ENCODE peak calls at places on chromosomes 6 and 20, in five cellular contexts. E is RCC 7860; S is stimulated activated CD8-positive, alpha-beta memory T cell treated with anti-CD3 and anti-CD28 coated beads, Interleukin-12 subunit alpha, Interleukin-12 subunit beta, amount 100 ng/mL, for 1 hour; N is ovary; F is skeletal muscle cell. L is an unnamed sample.

GRCh38 chr6:167796668-167797031 is 30.1 kb upstream of the AFDN start:
- DNase-seq in F (no peak), N (no peak), E (no peak), S (no peak), L (no peak)

GRCh38 chr6:166464418-166465400 is 82.0 kb upstream of the MPC1 start:
- DNase-seq in S (no peak), N (no peak), F (no peak), E (no peak), L (no peak)

GRCh38 chr6:134245041-134245440 is 72.9 kb downstream of the SGK1 start:
- DNase-seq in N (peak; percentile 67), E (no peak), F (peak; percentile 63), S (no peak), L (no peak)

GRCh38 chr6:42066156-42066555 is 15.8 kb downstream of the TAF8 start:
- DNase-seq in E (no peak), F (no peak), S (no peak), N (no peak), L (no peak)

GRCh38 chr6:142728367-142728766 is 216.6 kb downstream of the HIVEP2 start:
- DNase-seq in F (no peak), E (no peak), S (no peak), N (no peak), L (no peak)

GRCh38 chr6:14661188-14661587 is 543.6 kb downstream of the CD83 start:
- DNase-seq in S (peak; percentile 18), N (no peak), E (peak; percentile 32), F (no peak), L (no peak)

GRCh38 chr6:130020106-130020851 is 1.9 kb downstream of the L3MBTL3 start:
- DNase-seq in E (no peak), S (peak; percentile 14), N (peak; percentile 54), F (no peak), L (peak; percentile 70)

GRCh38 chr6:14873781-14874446 is 372.0 kb upstream of the JARID2 start:
- DNase-seq in E (no peak), F (no peak), N (no peak), S (no peak), L (no peak)

GRCh38 chr6:19906161-19906560 is 69.0 kb downstream of the ID4 start:
- DNase-seq in F (no peak), E (no peak), N (no peak), S (no peak), L (no peak)

GRCh38 chr20:10074513-10074912 is 39.7 kb downstream of the ANKEF1 start:
- DNase-seq in F (peak; percentile 91), E (peak; percentile 80), S (no peak), N (no peak), L (no peak)

GRCh38 chr6:96391776-96392175 is 129.8 kb upstream of the UFL1 start:
- DNase-seq in N (peak; percentile 19), S (no peak), E (no peak), F (no peak), L (no peak)

GRCh38 chr20:31719644-31720485 is 2.8 kb downstream of the BCL2L1 start:
- DNase-seq in N (no peak), F (no peak), E (peak; percentile 99), S (no peak), L (no peak)

GRCh38 chr20:57867807-57868206 is 158.0 kb upstream of the PMEPA1 start:
- DNase-seq in F (no peak), E (no peak), N (no peak), S (no peak), L (no peak)

GRCh38 chr20:57420571-57421257 is 29.5 kb downstream of the RBM38 start:
- DNase-seq in S (no peak), E (no peak), F (no peak), N (no peak), L (no peak)

GRCh38 chr6:125102901-125103300 is 50.7 kb upstream of the TPD52L1 start:
- DNase-seq in F (peak; percentile 79), S (no peak), E (peak; percentile 63), N (no peak), L (no peak)

GRCh38 chr6:40195751-40196518 is 261.7 kb upstream of the MOCS1 start:
- DNase-seq in F (no peak), N (no peak), S (no peak), E (no peak), L (no peak)

GRCh38 chr6:4322846-4323309 is 187.5 kb upstream of the ECI2 start:
- DNase-seq in E (no peak), S (no peak), F (peak; percentile 58), N (no peak), L (no peak)

GRCh38 chr6:169344651-169345050 is 91.0 kb upstream of the THBS2 start:
- DNase-seq in S (no peak), F (no peak), E (no peak), N (no peak), L (no peak)

GRCh38 chr6:54307412-54308036 is 717 bp upstream of the TINAG start:
- DNase-seq in N (no peak), E (peak; percentile 78), F (no peak), S (no peak), L (no peak)

GRCh38 chr6:113458368-113459010 is 398.7 kb upstream of the MARCKS start:
- DNase-seq in E (no peak), N (no peak), S (no peak), F (no peak), L (no peak)

GRCh38 chr20:40489886-40490285 is 199.2 kb downstream of the MAFB start:
- DNase-seq in S (no peak), E (peak; percentile 36), F (no peak), N (no peak), L (no peak)

GRCh38 chr20:57818418-57818817 is 108.6 kb upstream of the PMEPA1 start:
- DNase-seq in F (no peak), E (no peak), N (no peak), S (no peak), L (no peak)

GRCh38 chr20:25188218-25188617 is 7.3 kb upstream of the ENTPD6 start:
- DNase-seq in N (no peak), F (no peak), E (no peak), S (no peak), L (no peak)

GRCh38 chr20:40864470-40864869 is 164.2 kb upstream of the TOP1 start:
- DNase-seq in E (no peak), N (no peak), F (no peak), S (no peak), L (no peak)

GRCh38 chr20:33373735-33374605 is 27.3 kb downstream of the CDK5RAP1 start:
- DNase-seq in S (no peak), F (no peak), E (peak; percentile 93), N (no peak), L (no peak)

GRCh38 chr6:167757821-167758220 is 68.9 kb upstream of the AFDN start:
- DNase-seq in S (no peak), E (no peak), N (no peak), F (no peak), L (peak; percentile 54)

GRCh38 chr20:33518071-33518470 is 28.2 kb downstream of the CBFA2T2 start:
- DNase-seq in N (no peak), S (no peak), F (no peak), E (peak; percentile 90), L (peak; percentile 16)

GRCh38 chr6:167769408-167770190 is 57.1 kb upstream of the AFDN start:
- DNase-seq in E (no peak), S (no peak), F (no peak), N (no peak), L (peak; percentile 34)

GRCh38 chr6:141963543-141964295 is 169.0 kb upstream of the GJE1 start:
- DNase-seq in N (no peak), S (no peak), F (peak; percentile 21), E (no peak), L (no peak)

GRCh38 chr6:113511100-113511499 is 346.0 kb upstream of the MARCKS start:
- DNase-seq in N (no peak), F (no peak), S (no peak), E (no peak), L (no peak)

GRCh38 chr6:158321960-158322359 is 9.7 kb downstream of the TULP4 start:
- DNase-seq in F (peak; percentile 27), E (no peak), S (no peak), N (no peak), L (no peak)

GRCh38 chr6:4466260-4466659 is 309.9 kb upstream of the CDYL start:
- DNase-seq in E (peak; percentile 6), N (no peak), S (no peak), F (no peak), L (no peak)

GRCh38 chr6:52517502-52518278 is 59.2 kb downstream of the TRAM2 start:
- DNase-seq in S (no peak), N (peak; percentile 93), F (peak; percentile 94), E (peak; percentile 92), L (no peak)

L was measured in upper lobe of right lung.